ENCODE peak calls at places on chromosomes 6 and 20, in five cellular contexts. One of them, this sample, is unnamed.

GRCh38 chr20:21398505-21399057 is 1.3 kb upstream of the NKX2-4 start:
- DNase-seq in psoas muscle: no peak
- DNase-seq in thoracic aorta: no peak
- DNase-seq in astrocyte of the spinal cord: peak
- DNase-seq in PC-3: no peak
- DNase-seq in this sample: no peak

GRCh38 chr6:33075568-33076405 is at the start of gene HLA-DPB1:
- DNase-seq in psoas muscle: no peak
- DNase-seq in thoracic aorta: no peak
- DNase-seq in astrocyte of the spinal cord: peak
- DNase-seq in PC-3: peak
- DNase-seq in this sample: peak

GRCh38 chr6:145272246-145272645 is 463.1 kb downstream of the EPM2A start:
- DNase-seq in psoas muscle: no peak
- DNase-seq in thoracic aorta: no peak
- DNase-seq in astrocyte of the spinal cord: no peak
- DNase-seq in PC-3: peak
- DNase-seq in this sample: no peak

GRCh38 chr6:87731080-87731479 is 29.0 kb upstream of the AKIRIN2 start:
- DNase-seq in psoas muscle: no peak
- DNase-seq in thoracic aorta: no peak
- DNase-seq in astrocyte of the spinal cord: no peak
- DNase-seq in PC-3: no peak
- DNase-seq in this sample: no peak

GRCh38 chr20:478949-479429 is 16.7 kb upstream of the TBC1D20 start:
- DNase-seq in psoas muscle: no peak
- DNase-seq in thoracic aorta: no peak
- DNase-seq in astrocyte of the spinal cord: peak
- DNase-seq in PC-3: peak
- DNase-seq in this sample: peak

GRCh38 chr6:41688256-41688965 is 47.0 kb downstream of the TFEB start:
- DNase-seq in psoas muscle: no peak
- DNase-seq in thoracic aorta: no peak
- DNase-seq in astrocyte of the spinal cord: no peak
- DNase-seq in PC-3: no peak
- DNase-seq in this sample: no peak

GRCh38 chr6:69974193-69974592 is 107.8 kb downstream of the COL19A1 start:
- DNase-seq in psoas muscle: no peak
- DNase-seq in thoracic aorta: no peak
- DNase-seq in astrocyte of the spinal cord: no peak
- DNase-seq in PC-3: no peak
- DNase-seq in this sample: no peak

GRCh38 chr20:37244572-37244957 is 17.0 kb downstream of the GHRH start:
- DNase-seq in psoas muscle: no peak
- DNase-seq in thoracic aorta: no peak
- DNase-seq in astrocyte of the spinal cord: no peak
- DNase-seq in PC-3: no peak
- DNase-seq in this sample: no peak

GRCh38 chr6:104956663-104957294 is at the start of gene LIN28B:
- DNase-seq in psoas muscle: no peak
- DNase-seq in thoracic aorta: no peak
- DNase-seq in astrocyte of the spinal cord: no peak
- DNase-seq in PC-3: no peak
- DNase-seq in this sample: no peak

GRCh38 chr6:83153958-83154357 is 39.1 kb downstream of the PGM3 start:
- DNase-seq in psoas muscle: no peak
- DNase-seq in thoracic aorta: no peak
- DNase-seq in astrocyte of the spinal cord: no peak
- DNase-seq in PC-3: no peak
- DNase-seq in this sample: no peak

GRCh38 chr6:75752365-75752764 is 3.3 kb downstream of the MYO6 start:
- DNase-seq in psoas muscle: no peak
- DNase-seq in thoracic aorta: no peak
- DNase-seq in astrocyte of the spinal cord: peak
- DNase-seq in PC-3: peak
- DNase-seq in this sample: no peak

GRCh38 chr6:37667050-37667814 is 30.5 kb downstream of the MDGA1 start:
- DNase-seq in psoas muscle: no peak
- DNase-seq in thoracic aorta: no peak
- DNase-seq in astrocyte of the spinal cord: no peak
- DNase-seq in PC-3: peak
- DNase-seq in this sample: no peak

GRCh38 chr6:82363368-82364086 is at the start of gene TPBG:
- DNase-seq in psoas muscle: peak
- DNase-seq in thoracic aorta: no peak
- DNase-seq in astrocyte of the spinal cord: peak
- DNase-seq in PC-3: peak
- DNase-seq in this sample: peak

GRCh38 chr6:154257074-154257473 is 99.5 kb downstream of the IPCEF1 start:
- DNase-seq in psoas muscle: no peak
- DNase-seq in thoracic aorta: no peak
- DNase-seq in astrocyte of the spinal cord: no peak
- DNase-seq in PC-3: no peak
- DNase-seq in this sample: no peak

GRCh38 chr6:7615611-7616383 is 25.8 kb downstream of the SNRNP48 start:
- DNase-seq in psoas muscle: no peak
- DNase-seq in thoracic aorta: no peak
- DNase-seq in astrocyte of the spinal cord: peak
- DNase-seq in PC-3: peak
- DNase-seq in this sample: peak

GRCh38 chr20:38093641-38094077 is 60.1 kb downstream of the RPRD1B start:
- DNase-seq in psoas muscle: no peak
- DNase-seq in thoracic aorta: no peak
- DNase-seq in astrocyte of the spinal cord: no peak
- DNase-seq in PC-3: no peak
- DNase-seq in this sample: no peak

GRCh38 chr20:45575931-45576330 is 3.2 kb downstream of the WFDC8 start:
- DNase-seq in psoas muscle: no peak
- DNase-seq in thoracic aorta: no peak
- DNase-seq in astrocyte of the spinal cord: no peak
- DNase-seq in PC-3: no peak
- DNase-seq in this sample: no peak

GRCh38 chr6:71028877-71029252 is 72.0 kb upstream of the B3GAT2 start:
- DNase-seq in psoas muscle: no peak
- DNase-seq in thoracic aorta: no peak
- DNase-seq in astrocyte of the spinal cord: no peak
- DNase-seq in PC-3: no peak
- DNase-seq in this sample: no peak

GRCh38 chr20:47274449-47275108 is 81.9 kb downstream of the ZMYND8 start:
- DNase-seq in psoas muscle: no peak
- DNase-seq in thoracic aorta: no peak
- DNase-seq in astrocyte of the spinal cord: peak
- DNase-seq in PC-3: peak
- DNase-seq in this sample: peak

GRCh38 chr20:35325385-35325784 is 33.2 kb upstream of the FAM83C start:
- DNase-seq in psoas muscle: no peak
- DNase-seq in thoracic aorta: no peak
- DNase-seq in astrocyte of the spinal cord: no peak
- DNase-seq in PC-3: no peak
- DNase-seq in this sample: no peak

GRCh38 chr6:7051780-7052440 is 55.9 kb upstream of the RREB1 start:
- DNase-seq in psoas muscle: peak
- DNase-seq in thoracic aorta: no peak
- DNase-seq in astrocyte of the spinal cord: peak
- DNase-seq in PC-3: peak
- DNase-seq in this sample: peak

GRCh38 chr20:10802201-10802600 is 128.4 kb upstream of the JAG1 start:
- DNase-seq in psoas muscle: no peak
- DNase-seq in thoracic aorta: no peak
- DNase-seq in astrocyte of the spinal cord: peak
- DNase-seq in PC-3: no peak
- DNase-seq in this sample: no peak

GRCh38 chr20:57473246-57474042 is 51.5 kb downstream of the CTCFL start:
- DNase-seq in psoas muscle: no peak
- DNase-seq in thoracic aorta: no peak
- DNase-seq in astrocyte of the spinal cord: peak
- DNase-seq in PC-3: no peak
- DNase-seq in this sample: peak

GRCh38 chr6:36120539-36120938 is 9.8 kb upstream of the MAPK13 start:
- DNase-seq in psoas muscle: no peak
- DNase-seq in thoracic aorta: no peak
- DNase-seq in astrocyte of the spinal cord: no peak
- DNase-seq in PC-3: no peak
- DNase-seq in this sample: no peak

GRCh38 chr20:62759981-62760431 is 36.3 kb upstream of the MRGBP start:
- DNase-seq in psoas muscle: peak
- DNase-seq in thoracic aorta: no peak
- DNase-seq in astrocyte of the spinal cord: no peak
- DNase-seq in PC-3: no peak
- DNase-seq in this sample: no peak

GRCh38 chr6:19697744-19698290 is 139.4 kb upstream of the ID4 start:
- DNase-seq in psoas muscle: no peak
- DNase-seq in thoracic aorta: no peak
- DNase-seq in astrocyte of the spinal cord: peak
- DNase-seq in PC-3: peak
- DNase-seq in this sample: no peak

GRCh38 chr6:20038805-20039204 is 173.5 kb downstream of the MBOAT1 start:
- DNase-seq in psoas muscle: no peak
- DNase-seq in thoracic aorta: no peak
- DNase-seq in astrocyte of the spinal cord: no peak
- DNase-seq in PC-3: no peak
- DNase-seq in this sample: no peak

GRCh38 chr6:16723833-16724232 is 37.4 kb downstream of the ATXN1 start:
- DNase-seq in psoas muscle: no peak
- DNase-seq in thoracic aorta: no peak
- DNase-seq in astrocyte of the spinal cord: peak
- DNase-seq in PC-3: peak
- DNase-seq in this sample: no peak

GRCh38 chr6:134698228-134698627 is 251.7 kb downstream of the ALDH8A1 start:
- DNase-seq in psoas muscle: no peak
- DNase-seq in thoracic aorta: no peak
- DNase-seq in astrocyte of the spinal cord: no peak
- DNase-seq in PC-3: no peak
- DNase-seq in this sample: no peak

GRCh38 chr6:3561745-3562144 is 104.9 kb upstream of the SLC22A23 start:
- DNase-seq in psoas muscle: no peak
- DNase-seq in thoracic aorta: no peak
- DNase-seq in astrocyte of the spinal cord: peak
- DNase-seq in PC-3: no peak
- DNase-seq in this sample: no peak

GRCh38 chr6:43517503-43518357 is 841 bp downstream of the POLR1C start:
- DNase-seq in psoas muscle: no peak
- DNase-seq in thoracic aorta: no peak
- DNase-seq in astrocyte of the spinal cord: no peak
- DNase-seq in PC-3: no peak
- DNase-seq in this sample: no peak

GRCh38 chr6:78868124-78868523 is 773 bp downstream of the IRAK1BP1 start:
- DNase-seq in psoas muscle: no peak
- DNase-seq in thoracic aorta: no peak
- DNase-seq in astrocyte of the spinal cord: peak
- DNase-seq in PC-3: no peak
- DNase-seq in this sample: no peak

GRCh38 chr6:113306552-113307145 is 550.5 kb upstream of the MARCKS start:
- DNase-seq in psoas muscle: peak
- DNase-seq in thoracic aorta: no peak
- DNase-seq in astrocyte of the spinal cord: no peak
- DNase-seq in PC-3: peak
- DNase-seq in this sample: peak

GRCh38 chr20:51712501-51713212 is 55.5 kb downstream of the ATP9A start:
- DNase-seq in psoas muscle: no peak
- DNase-seq in thoracic aorta: no peak
- DNase-seq in astrocyte of the spinal cord: peak
- DNase-seq in PC-3: peak
- DNase-seq in this sample: no peak
- TF ChIP-seq CTCF in psoas muscle: no peak
- TF ChIP-seq CTCF in thoracic aorta: peak
- TF ChIP-seq CTCF in astrocyte of the spinal cord: peak
- TF ChIP-seq CTCF in PC-3: peak
- TF ChIP-seq CTCF in this sample: no peak

GRCh38 chr6:25175656-25176055 is 103.5 kb upstream of the CARMIL1 start:
- DNase-seq in psoas muscle: no peak
- DNase-seq in thoracic aorta: no peak
- DNase-seq in astrocyte of the spinal cord: no peak
- DNase-seq in PC-3: peak
- DNase-seq in this sample: no peak
- TF ChIP-seq CTCF in psoas muscle: no peak
- TF ChIP-seq CTCF in thoracic aorta: no peak
- TF ChIP-seq CTCF in astrocyte of the spinal cord: no peak
- TF ChIP-seq CTCF in PC-3: no peak
- TF ChIP-seq CTCF in this sample: no peak

DNA sequence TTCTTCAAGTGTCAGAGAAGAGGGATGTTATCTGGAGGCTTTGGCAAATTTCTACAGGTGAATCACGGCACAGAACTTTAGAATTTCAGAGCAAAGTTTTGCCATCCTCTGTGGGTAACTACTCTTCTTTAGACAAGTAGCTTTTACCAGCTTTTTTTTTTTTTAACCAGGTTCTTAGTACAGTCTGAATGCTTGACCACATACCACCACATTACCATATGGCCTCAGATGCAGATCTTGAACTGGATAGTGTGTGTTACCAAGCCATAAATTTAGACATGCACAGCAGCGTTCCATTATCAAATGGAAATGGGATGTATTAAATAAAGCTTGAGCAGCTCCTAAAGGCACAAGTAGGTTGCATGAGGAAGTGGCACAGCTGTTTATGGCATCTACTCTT is 38.3 kb upstream of the PRSS16 start:
- DNase-seq in psoas muscle: no peak
- DNase-seq in thoracic aorta: no peak
- DNase-seq in astrocyte of the spinal cord: no peak
- DNase-seq in PC-3: no peak
- DNase-seq in this sample: no peak
- TF ChIP-seq CTCF in psoas muscle: no peak
- TF ChIP-seq CTCF in thoracic aorta: no peak
- TF ChIP-seq CTCF in astrocyte of the spinal cord: no peak
- TF ChIP-seq CTCF in PC-3: no peak
- TF ChIP-seq CTCF in this sample: no peak

DNA sequence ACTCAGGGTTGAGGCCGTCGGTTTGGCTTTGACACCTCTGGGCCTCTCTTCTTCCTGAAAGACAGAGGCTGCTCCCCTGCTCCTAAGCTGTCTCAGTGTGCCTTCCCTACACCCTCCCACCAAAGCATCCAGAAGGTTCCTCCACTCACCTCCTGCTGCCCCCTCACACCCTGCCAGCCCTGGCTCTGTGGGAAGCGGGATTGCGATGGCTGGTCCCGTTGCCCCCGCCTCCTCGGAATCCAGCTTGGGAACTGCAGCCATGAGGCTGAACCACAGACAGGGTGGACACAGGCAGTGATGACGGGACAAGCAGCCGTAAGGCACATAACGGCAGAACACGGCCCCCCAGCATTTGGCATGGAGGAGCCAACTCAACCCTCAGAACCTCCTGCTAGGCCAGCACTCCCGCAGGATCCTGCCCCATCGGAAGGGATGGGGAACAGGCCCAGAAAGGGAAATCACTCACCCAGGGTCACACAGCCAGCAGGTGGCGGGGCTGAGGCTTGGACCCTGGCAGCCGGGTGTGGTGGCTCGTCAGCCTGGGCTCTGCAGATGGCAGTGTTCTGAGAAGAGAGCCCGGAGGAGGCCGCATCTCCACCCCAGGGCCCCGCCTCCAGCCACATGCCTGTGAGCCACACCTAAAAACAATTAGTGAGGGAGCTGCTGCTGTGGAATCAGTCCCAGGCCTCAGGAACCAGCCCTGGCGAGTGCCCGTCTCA is 139.6 kb downstream of the PHACTR3 start:
- DNase-seq in psoas muscle: no peak
- DNase-seq in thoracic aorta: no peak
- DNase-seq in astrocyte of the spinal cord: no peak
- DNase-seq in PC-3: peak
- DNase-seq in this sample: no peak
- TF ChIP-seq CTCF in psoas muscle: no peak
- TF ChIP-seq CTCF in thoracic aorta: no peak
- TF ChIP-seq CTCF in astrocyte of the spinal cord: no peak
- TF ChIP-seq CTCF in PC-3: peak
- TF ChIP-seq CTCF in this sample: no peak

This sample was measured in GM10248.